ENCODE peak calls at places on chromosomes 4 and X, in six cellular contexts. One of them, this sample, is unnamed.

GRCh38 chrX:56385336-56385735 is 153.2 kb downstream of the KLF8 start:
- DNase-seq in psoas muscle: no peak
- DNase-seq in progenitor cell of endocrine pancreas: no peak
- DNase-seq in pancreas: no peak
- DNase-seq in ovary: no peak
- DNase-seq in right lobe of liver: no peak
- DNase-seq in this sample: no peak

GRCh38 chr4:100929753-100930152 is 411.9 kb upstream of the EMCN start:
- DNase-seq in psoas muscle: no peak
- DNase-seq in progenitor cell of endocrine pancreas: no peak
- DNase-seq in pancreas: no peak
- DNase-seq in ovary: no peak
- DNase-seq in right lobe of liver: no peak
- DNase-seq in this sample: no peak

GRCh38 chr4:1026115-1026514 is 14.7 kb downstream of the FGFRL1 start:
- DNase-seq in psoas muscle: no peak
- DNase-seq in progenitor cell of endocrine pancreas: no peak
- DNase-seq in pancreas: peak
- DNase-seq in ovary: no peak
- DNase-seq in right lobe of liver: peak
- DNase-seq in this sample: no peak

GRCh38 chr4:2672700-2673099 is 83.4 kb downstream of the TNIP2 start:
- DNase-seq in psoas muscle: no peak
- DNase-seq in progenitor cell of endocrine pancreas: no peak
- DNase-seq in pancreas: no peak
- DNase-seq in ovary: no peak
- DNase-seq in right lobe of liver: no peak
- DNase-seq in this sample: no peak

GRCh38 chr4:78525559-78525958 is 26.0 kb upstream of the ANXA3 start:
- DNase-seq in psoas muscle: no peak
- DNase-seq in progenitor cell of endocrine pancreas: no peak
- DNase-seq in pancreas: no peak
- DNase-seq in ovary: no peak
- DNase-seq in right lobe of liver: no peak
- DNase-seq in this sample: no peak

GRCh38 chr4:25863347-25863784 is 578 bp upstream of the SEL1L3 start:
- DNase-seq in psoas muscle: no peak
- DNase-seq in progenitor cell of endocrine pancreas: peak
- DNase-seq in pancreas: peak
- DNase-seq in ovary: no peak
- DNase-seq in right lobe of liver: peak
- DNase-seq in this sample: no peak

GRCh38 chr4:84470204-84470785 is 28.8 kb downstream of the NKX6-1 start:
- DNase-seq in psoas muscle: no peak
- DNase-seq in progenitor cell of endocrine pancreas: no peak
- DNase-seq in pancreas: no peak
- DNase-seq in ovary: no peak
- DNase-seq in right lobe of liver: no peak
- DNase-seq in this sample: no peak

GRCh38 chr4:13240066-13240465 is 244.1 kb downstream of the RAB28 start:
- DNase-seq in psoas muscle: no peak
- DNase-seq in progenitor cell of endocrine pancreas: no peak
- DNase-seq in pancreas: no peak
- DNase-seq in ovary: no peak
- DNase-seq in right lobe of liver: no peak
- DNase-seq in this sample: no peak

GRCh38 chrX:330726-331144 is 12.1 kb upstream of the GTPBP6 start:
- DNase-seq in psoas muscle: peak
- DNase-seq in progenitor cell of endocrine pancreas: no peak
- DNase-seq in pancreas: no peak
- DNase-seq in ovary: no peak
- DNase-seq in right lobe of liver: peak
- DNase-seq in this sample: peak

GRCh38 chr4:121479801-121480200 is 99.0 kb upstream of the QRFPR start:
- DNase-seq in psoas muscle: no peak
- DNase-seq in progenitor cell of endocrine pancreas: no peak
- DNase-seq in pancreas: no peak
- DNase-seq in ovary: no peak
- DNase-seq in right lobe of liver: no peak
- DNase-seq in this sample: no peak

GRCh38 chr4:183249854-183250253 is 70.2 kb downstream of the CLDN22 start:
- DNase-seq in psoas muscle: no peak
- DNase-seq in progenitor cell of endocrine pancreas: no peak
- DNase-seq in pancreas: no peak
- DNase-seq in ovary: no peak
- DNase-seq in right lobe of liver: no peak
- DNase-seq in this sample: no peak

GRCh38 chr4:108811486-108811885 is 48.6 kb upstream of the ETNPPL start:
- DNase-seq in psoas muscle: no peak
- DNase-seq in progenitor cell of endocrine pancreas: no peak
- DNase-seq in pancreas: no peak
- DNase-seq in ovary: no peak
- DNase-seq in right lobe of liver: no peak
- DNase-seq in this sample: no peak

GRCh38 chr4:10032625-10033024 is 11.3 kb upstream of the SLC2A9 start:
- DNase-seq in psoas muscle: no peak
- DNase-seq in progenitor cell of endocrine pancreas: no peak
- DNase-seq in pancreas: no peak
- DNase-seq in ovary: no peak
- DNase-seq in right lobe of liver: peak
- DNase-seq in this sample: no peak

GRCh38 chr4:123564758-123565346 is 168.3 kb downstream of the SPRY1 start:
- DNase-seq in psoas muscle: no peak
- DNase-seq in progenitor cell of endocrine pancreas: no peak
- DNase-seq in pancreas: peak
- DNase-seq in ovary: peak
- DNase-seq in right lobe of liver: no peak
- DNase-seq in this sample: no peak

GRCh38 chr4:107133965-107134364 is 97.9 kb upstream of the DKK2 start:
- DNase-seq in psoas muscle: no peak
- DNase-seq in progenitor cell of endocrine pancreas: no peak
- DNase-seq in pancreas: no peak
- DNase-seq in ovary: no peak
- DNase-seq in right lobe of liver: no peak
- DNase-seq in this sample: no peak

GRCh38 chr4:7217453-7218310 is 25.3 kb downstream of the SORCS2 start:
- DNase-seq in psoas muscle: no peak
- DNase-seq in progenitor cell of endocrine pancreas: no peak
- DNase-seq in pancreas: no peak
- DNase-seq in ovary: no peak
- DNase-seq in right lobe of liver: peak
- DNase-seq in this sample: no peak

GRCh38 chr4:158025131-158025530 is 147.7 kb downstream of the GASK1B start:
- DNase-seq in psoas muscle: no peak
- DNase-seq in progenitor cell of endocrine pancreas: no peak
- DNase-seq in pancreas: no peak
- DNase-seq in ovary: no peak
- DNase-seq in right lobe of liver: no peak
- DNase-seq in this sample: no peak

DNA sequence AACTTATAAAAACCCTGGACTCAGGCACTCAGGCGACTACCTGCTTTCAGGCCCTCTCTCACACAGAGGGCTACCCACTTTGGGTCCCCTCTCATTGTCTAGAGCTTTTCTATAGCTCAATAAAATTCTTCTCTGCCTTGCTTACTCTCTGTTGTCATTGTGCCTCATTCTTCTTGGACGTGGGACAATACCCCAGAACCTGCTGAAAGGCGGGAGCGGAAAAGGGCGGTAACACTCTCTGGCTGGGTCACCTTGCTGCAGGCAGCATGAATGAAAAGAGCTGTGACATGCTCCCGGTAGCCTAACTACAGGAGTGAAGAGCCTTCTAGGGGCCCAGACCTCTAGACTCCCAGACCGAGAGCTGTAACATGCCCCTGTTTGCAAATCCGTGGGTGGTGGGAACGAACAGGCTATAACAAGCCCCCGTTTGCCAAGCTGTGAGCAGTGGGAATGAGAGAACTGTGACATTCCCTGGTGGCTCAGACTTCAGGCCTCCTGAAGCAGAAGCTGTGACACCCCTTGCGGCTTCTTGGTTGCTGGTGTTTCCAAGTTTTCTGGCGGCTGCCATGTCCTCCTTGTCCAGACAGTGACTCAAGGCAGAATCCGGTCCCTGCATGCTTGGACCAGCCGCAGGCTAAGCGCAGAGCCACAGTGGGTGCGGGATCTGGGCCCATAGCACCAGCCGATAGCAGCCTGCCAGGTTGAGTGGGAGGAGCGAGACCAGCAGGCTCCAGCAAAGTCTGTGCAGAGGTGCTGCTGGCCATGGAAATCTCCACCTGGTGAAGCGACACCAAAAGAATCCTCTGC is 684.6 kb downstream of the ARAP2 start:
- DNase-seq in psoas muscle: no peak
- DNase-seq in progenitor cell of endocrine pancreas: no peak
- DNase-seq in pancreas: no peak
- DNase-seq in ovary: no peak
- DNase-seq in right lobe of liver: no peak
- DNase-seq in this sample: peak
- TF ChIP-seq CTCF in psoas muscle: no peak
- TF ChIP-seq CTCF in progenitor cell of endocrine pancreas: no peak
- TF ChIP-seq CTCF in pancreas: no peak
- TF ChIP-seq CTCF in ovary: no peak
- TF ChIP-seq CTCF in right lobe of liver: no peak
- TF ChIP-seq CTCF in this sample: no peak

DNA sequence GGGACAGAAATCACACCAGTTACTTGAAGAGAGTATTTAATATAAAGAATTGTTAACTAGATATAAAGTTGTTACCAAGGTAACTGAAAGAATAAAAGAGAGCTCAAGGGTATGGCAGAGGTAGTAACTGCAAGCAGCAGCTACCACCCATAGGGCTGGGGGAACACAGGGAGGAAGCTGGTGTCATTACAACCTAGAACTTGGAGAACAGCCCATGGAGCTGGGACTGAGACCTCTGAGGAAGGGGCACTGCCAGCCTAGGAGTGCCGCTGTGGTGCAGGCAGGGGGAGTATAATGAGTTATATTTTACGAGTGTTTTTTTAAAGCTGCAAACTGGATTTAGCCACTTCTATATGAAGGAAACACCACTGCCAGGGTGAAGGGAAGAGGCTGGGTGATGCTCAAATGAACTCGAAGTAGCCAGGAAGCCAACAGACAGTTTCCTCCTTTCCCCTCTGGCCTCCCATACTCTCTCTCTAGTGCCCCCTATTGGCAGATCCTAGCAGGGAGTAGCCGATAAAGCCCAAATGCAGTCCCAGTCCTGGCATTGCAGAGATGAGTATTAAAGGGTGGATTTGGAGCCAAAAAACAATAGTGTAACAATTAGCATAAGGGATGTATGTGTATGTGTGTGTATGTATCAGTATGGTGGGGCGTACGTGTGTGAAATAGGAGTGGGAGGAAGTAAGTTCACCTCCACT is 213.7 kb upstream of the LDB2 start:
- DNase-seq in psoas muscle: no peak
- DNase-seq in progenitor cell of endocrine pancreas: no peak
- DNase-seq in pancreas: no peak
- DNase-seq in ovary: no peak
- DNase-seq in right lobe of liver: no peak
- DNase-seq in this sample: no peak
- TF ChIP-seq CTCF in psoas muscle: peak
- TF ChIP-seq CTCF in progenitor cell of endocrine pancreas: peak
- TF ChIP-seq CTCF in pancreas: no peak
- TF ChIP-seq CTCF in ovary: no peak
- TF ChIP-seq CTCF in right lobe of liver: peak
- TF ChIP-seq CTCF in this sample: peak

GRCh38 chr4:4881432-4881831 is 22.0 kb downstream of the MSX1 start:
- DNase-seq in psoas muscle: no peak
- DNase-seq in progenitor cell of endocrine pancreas: no peak
- DNase-seq in pancreas: no peak
- DNase-seq in ovary: no peak
- DNase-seq in right lobe of liver: no peak
- DNase-seq in this sample: no peak

GRCh38 chr4:4876945-4877661 is 17.6 kb downstream of the MSX1 start:
- DNase-seq in psoas muscle: no peak
- DNase-seq in progenitor cell of endocrine pancreas: no peak
- DNase-seq in pancreas: no peak
- DNase-seq in ovary: no peak
- DNase-seq in right lobe of liver: no peak
- DNase-seq in this sample: no peak

GRCh38 chr4:4884611-4885010 is 25.1 kb downstream of the MSX1 start:
- DNase-seq in psoas muscle: no peak
- DNase-seq in progenitor cell of endocrine pancreas: no peak
- DNase-seq in pancreas: no peak
- DNase-seq in ovary: no peak
- DNase-seq in right lobe of liver: no peak
- DNase-seq in this sample: no peak

GRCh38 chr4:4875611-4876010 is 16.1 kb downstream of the MSX1 start:
- DNase-seq in psoas muscle: no peak
- DNase-seq in progenitor cell of endocrine pancreas: no peak
- DNase-seq in pancreas: no peak
- DNase-seq in ovary: no peak
- DNase-seq in right lobe of liver: no peak
- DNase-seq in this sample: no peak

GRCh38 chr4:4880492-4880891 is 21.0 kb downstream of the MSX1 start:
- DNase-seq in psoas muscle: no peak
- DNase-seq in progenitor cell of endocrine pancreas: no peak
- DNase-seq in pancreas: no peak
- DNase-seq in ovary: no peak
- DNase-seq in right lobe of liver: no peak
- DNase-seq in this sample: no peak
- TF ChIP-seq CTCF in psoas muscle: peak
- TF ChIP-seq CTCF in progenitor cell of endocrine pancreas: peak
- TF ChIP-seq CTCF in pancreas: no peak
- TF ChIP-seq CTCF in ovary: no peak
- TF ChIP-seq CTCF in right lobe of liver: peak
- TF ChIP-seq CTCF in this sample: peak

GRCh38 chrX:116204947-116205346 is 34.4 kb downstream of the AGTR2 start:
- DNase-seq in psoas muscle: no peak
- DNase-seq in progenitor cell of endocrine pancreas: no peak
- DNase-seq in pancreas: no peak
- DNase-seq in ovary: no peak
- DNase-seq in right lobe of liver: no peak
- DNase-seq in this sample: no peak
- TF ChIP-seq CTCF in psoas muscle: peak
- TF ChIP-seq CTCF in progenitor cell of endocrine pancreas: peak
- TF ChIP-seq CTCF in pancreas: peak
- TF ChIP-seq CTCF in ovary: no peak
- TF ChIP-seq CTCF in right lobe of liver: peak
- TF ChIP-seq CTCF in this sample: peak

GRCh38 chrX:54481751-54482150 is 14.3 kb downstream of the FGD1 start:
- DNase-seq in psoas muscle: no peak
- DNase-seq in progenitor cell of endocrine pancreas: no peak
- DNase-seq in pancreas: no peak
- DNase-seq in ovary: no peak
- DNase-seq in right lobe of liver: no peak
- DNase-seq in this sample: no peak
- TF ChIP-seq CTCF in psoas muscle: no peak
- TF ChIP-seq CTCF in progenitor cell of endocrine pancreas: no peak
- TF ChIP-seq CTCF in pancreas: no peak
- TF ChIP-seq CTCF in ovary: no peak
- TF ChIP-seq CTCF in right lobe of liver: no peak
- TF ChIP-seq CTCF in this sample: peak

This sample was measured in chondrocyte.